ENCODE peak calls at places on chromosomes 16 and 17, in six cellular contexts. One of them, this sample, is unnamed.

GRCh38 chr17:44197107-44197506 is 2.6 kb downstream of the ATXN7L3 start:
- DNase-seq in stimulated activated CD4-positive, alpha-beta T cell treated with anti-CD3 and anti-CD28 coated beads, TNF-alpha, amount 100 ng/mL, for 24 hours: no peak
- DNase-seq in GM23248: no peak
- DNase-seq in substantia nigra: no peak
- DNase-seq in K562: no peak
- DNase-seq in NCI-H345: no peak
- DNase-seq in this sample: no peak

GRCh38 chr16:49000594-49000993 is 281.0 kb downstream of the CBLN1 start:
- DNase-seq in stimulated activated CD4-positive, alpha-beta T cell treated with anti-CD3 and anti-CD28 coated beads, TNF-alpha, amount 100 ng/mL, for 24 hours: no peak
- DNase-seq in GM23248: no peak
- DNase-seq in substantia nigra: no peak
- DNase-seq in K562: peak
- DNase-seq in NCI-H345: no peak
- DNase-seq in this sample: no peak

GRCh38 chr17:74243013-74243755 is 29.8 kb downstream of the TTYH2 start:
- DNase-seq in stimulated activated CD4-positive, alpha-beta T cell treated with anti-CD3 and anti-CD28 coated beads, TNF-alpha, amount 100 ng/mL, for 24 hours: no peak
- DNase-seq in GM23248: no peak
- DNase-seq in substantia nigra: no peak
- DNase-seq in K562: no peak
- DNase-seq in NCI-H345: no peak
- DNase-seq in this sample: peak

GRCh38 chr17:2711608-2712299 is at the start of gene CLUH:
- DNase-seq in stimulated activated CD4-positive, alpha-beta T cell treated with anti-CD3 and anti-CD28 coated beads, TNF-alpha, amount 100 ng/mL, for 24 hours: peak
- DNase-seq in GM23248: peak
- DNase-seq in substantia nigra: peak
- DNase-seq in K562: peak
- DNase-seq in NCI-H345: peak
- DNase-seq in this sample: peak

GRCh38 chr17:80862978-80863377 is 128.7 kb upstream of the CHMP6 start:
- DNase-seq in stimulated activated CD4-positive, alpha-beta T cell treated with anti-CD3 and anti-CD28 coated beads, TNF-alpha, amount 100 ng/mL, for 24 hours: no peak
- DNase-seq in GM23248: no peak
- DNase-seq in substantia nigra: no peak
- DNase-seq in K562: no peak
- DNase-seq in NCI-H345: no peak
- DNase-seq in this sample: peak

GRCh38 chr17:42361781-42362186 is 26.5 kb downstream of the STAT3 start:
- DNase-seq in stimulated activated CD4-positive, alpha-beta T cell treated with anti-CD3 and anti-CD28 coated beads, TNF-alpha, amount 100 ng/mL, for 24 hours: no peak
- DNase-seq in GM23248: no peak
- DNase-seq in substantia nigra: no peak
- DNase-seq in K562: no peak
- DNase-seq in NCI-H345: no peak
- DNase-seq in this sample: no peak

GRCh38 chr16:80974649-80975376 is 31.9 kb downstream of the CMC2 start:
- DNase-seq in stimulated activated CD4-positive, alpha-beta T cell treated with anti-CD3 and anti-CD28 coated beads, TNF-alpha, amount 100 ng/mL, for 24 hours: no peak
- DNase-seq in GM23248: peak
- DNase-seq in substantia nigra: no peak
- DNase-seq in K562: peak
- DNase-seq in NCI-H345: no peak
- DNase-seq in this sample: no peak

GRCh38 chr17:68103148-68103547 is 67.6 kb downstream of the KPNA2 start:
- DNase-seq in stimulated activated CD4-positive, alpha-beta T cell treated with anti-CD3 and anti-CD28 coated beads, TNF-alpha, amount 100 ng/mL, for 24 hours: no peak
- DNase-seq in GM23248: no peak
- DNase-seq in substantia nigra: no peak
- DNase-seq in K562: no peak
- DNase-seq in NCI-H345: no peak
- DNase-seq in this sample: no peak

GRCh38 chr16:30066882-30067583 is 1.5 kb downstream of the ALDOA start:
- DNase-seq in stimulated activated CD4-positive, alpha-beta T cell treated with anti-CD3 and anti-CD28 coated beads, TNF-alpha, amount 100 ng/mL, for 24 hours: no peak
- DNase-seq in GM23248: peak
- DNase-seq in substantia nigra: no peak
- DNase-seq in K562: no peak
- DNase-seq in NCI-H345: no peak
- DNase-seq in this sample: no peak

GRCh38 chr16:3655791-3656490 is 1.4 kb downstream of the DNASE1 start:
- DNase-seq in stimulated activated CD4-positive, alpha-beta T cell treated with anti-CD3 and anti-CD28 coated beads, TNF-alpha, amount 100 ng/mL, for 24 hours: no peak
- DNase-seq in GM23248: no peak
- DNase-seq in substantia nigra: no peak
- DNase-seq in K562: no peak
- DNase-seq in NCI-H345: no peak
- DNase-seq in this sample: no peak

GRCh38 chr16:2447920-2448583 is 11.9 kb upstream of the TEDC2 start:
- DNase-seq in stimulated activated CD4-positive, alpha-beta T cell treated with anti-CD3 and anti-CD28 coated beads, TNF-alpha, amount 100 ng/mL, for 24 hours: no peak
- DNase-seq in GM23248: peak
- DNase-seq in substantia nigra: no peak
- DNase-seq in K562: no peak
- DNase-seq in NCI-H345: no peak
- DNase-seq in this sample: no peak

GRCh38 chr16:67186550-67186950 is 2.8 kb upstream of the MATCAP1 start:
- DNase-seq in stimulated activated CD4-positive, alpha-beta T cell treated with anti-CD3 and anti-CD28 coated beads, TNF-alpha, amount 100 ng/mL, for 24 hours: no peak
- DNase-seq in GM23248: peak
- DNase-seq in substantia nigra: no peak
- DNase-seq in K562: no peak
- DNase-seq in NCI-H345: no peak
- DNase-seq in this sample: no peak

GRCh38 chr16:12398029-12398735 is 405.5 kb downstream of the CPPED1 start:
- DNase-seq in stimulated activated CD4-positive, alpha-beta T cell treated with anti-CD3 and anti-CD28 coated beads, TNF-alpha, amount 100 ng/mL, for 24 hours: no peak
- DNase-seq in GM23248: no peak
- DNase-seq in substantia nigra: no peak
- DNase-seq in K562: no peak
- DNase-seq in NCI-H345: peak
- DNase-seq in this sample: no peak

GRCh38 chr16:3645108-3645503 is 9.4 kb upstream of the DNASE1 start:
- DNase-seq in stimulated activated CD4-positive, alpha-beta T cell treated with anti-CD3 and anti-CD28 coated beads, TNF-alpha, amount 100 ng/mL, for 24 hours: no peak
- DNase-seq in GM23248: no peak
- DNase-seq in substantia nigra: no peak
- DNase-seq in K562: peak
- DNase-seq in NCI-H345: no peak
- DNase-seq in this sample: no peak

GRCh38 chr16:64449511-64449910 is 672.4 kb downstream of the CDH11 start:
- DNase-seq in stimulated activated CD4-positive, alpha-beta T cell treated with anti-CD3 and anti-CD28 coated beads, TNF-alpha, amount 100 ng/mL, for 24 hours: no peak
- DNase-seq in GM23248: peak
- DNase-seq in substantia nigra: no peak
- DNase-seq in K562: no peak
- DNase-seq in NCI-H345: no peak
- DNase-seq in this sample: no peak

GRCh38 chr16:85521737-85522042 is 91.4 kb upstream of the GSE1 start:
- DNase-seq in stimulated activated CD4-positive, alpha-beta T cell treated with anti-CD3 and anti-CD28 coated beads, TNF-alpha, amount 100 ng/mL, for 24 hours: no peak
- DNase-seq in GM23248: no peak
- DNase-seq in substantia nigra: no peak
- DNase-seq in K562: no peak
- DNase-seq in NCI-H345: peak
- DNase-seq in this sample: no peak

GRCh38 chr17:37791434-37791833 is 46.6 kb upstream of the HNF1B start:
- DNase-seq in stimulated activated CD4-positive, alpha-beta T cell treated with anti-CD3 and anti-CD28 coated beads, TNF-alpha, amount 100 ng/mL, for 24 hours: peak
- DNase-seq in GM23248: peak
- DNase-seq in substantia nigra: no peak
- DNase-seq in K562: peak
- DNase-seq in NCI-H345: no peak
- DNase-seq in this sample: no peak

GRCh38 chr17:19744922-19745757 is 3.0 kb downstream of the ALDH3A1 start:
- DNase-seq in stimulated activated CD4-positive, alpha-beta T cell treated with anti-CD3 and anti-CD28 coated beads, TNF-alpha, amount 100 ng/mL, for 24 hours: peak
- DNase-seq in GM23248: peak
- DNase-seq in substantia nigra: peak
- DNase-seq in K562: peak
- DNase-seq in NCI-H345: peak
- DNase-seq in this sample: peak

GRCh38 chr17:59378621-59379194 is 47.3 kb downstream of the YPEL2 start:
- DNase-seq in stimulated activated CD4-positive, alpha-beta T cell treated with anti-CD3 and anti-CD28 coated beads, TNF-alpha, amount 100 ng/mL, for 24 hours: no peak
- DNase-seq in GM23248: peak
- DNase-seq in substantia nigra: no peak
- DNase-seq in K562: no peak
- DNase-seq in NCI-H345: no peak
- DNase-seq in this sample: no peak

GRCh38 chr17:64781394-64781793 is 119.3 kb upstream of the SMURF2 start:
- DNase-seq in stimulated activated CD4-positive, alpha-beta T cell treated with anti-CD3 and anti-CD28 coated beads, TNF-alpha, amount 100 ng/mL, for 24 hours: no peak
- DNase-seq in GM23248: peak
- DNase-seq in substantia nigra: no peak
- DNase-seq in K562: no peak
- DNase-seq in NCI-H345: no peak
- DNase-seq in this sample: no peak

GRCh38 chr17:4509923-4510614 is 11.4 kb downstream of the SPNS2 start:
- DNase-seq in stimulated activated CD4-positive, alpha-beta T cell treated with anti-CD3 and anti-CD28 coated beads, TNF-alpha, amount 100 ng/mL, for 24 hours: no peak
- DNase-seq in GM23248: no peak
- DNase-seq in substantia nigra: no peak
- DNase-seq in K562: no peak
- DNase-seq in NCI-H345: no peak
- DNase-seq in this sample: no peak

GRCh38 chr17:60451965-60452364 is 29.7 kb downstream of the CHCT1 start:
- DNase-seq in stimulated activated CD4-positive, alpha-beta T cell treated with anti-CD3 and anti-CD28 coated beads, TNF-alpha, amount 100 ng/mL, for 24 hours: no peak
- DNase-seq in GM23248: no peak
- DNase-seq in substantia nigra: no peak
- DNase-seq in K562: no peak
- DNase-seq in NCI-H345: no peak
- DNase-seq in this sample: no peak

GRCh38 chr17:3916013-3916696 is at the start of gene P2RX1:
- DNase-seq in stimulated activated CD4-positive, alpha-beta T cell treated with anti-CD3 and anti-CD28 coated beads, TNF-alpha, amount 100 ng/mL, for 24 hours: no peak
- DNase-seq in GM23248: no peak
- DNase-seq in substantia nigra: no peak
- DNase-seq in K562: peak
- DNase-seq in NCI-H345: no peak
- DNase-seq in this sample: no peak

GRCh38 chr17:62648247-62648953 is 20.9 kb downstream of the MRC2 start:
- DNase-seq in stimulated activated CD4-positive, alpha-beta T cell treated with anti-CD3 and anti-CD28 coated beads, TNF-alpha, amount 100 ng/mL, for 24 hours: no peak
- DNase-seq in GM23248: peak
- DNase-seq in substantia nigra: no peak
- DNase-seq in K562: no peak
- DNase-seq in NCI-H345: no peak
- DNase-seq in this sample: no peak

GRCh38 chr16:67786491-67786890 is 19.9 kb downstream of the RANBP10 start:
- DNase-seq in stimulated activated CD4-positive, alpha-beta T cell treated with anti-CD3 and anti-CD28 coated beads, TNF-alpha, amount 100 ng/mL, for 24 hours: no peak
- DNase-seq in GM23248: no peak
- DNase-seq in substantia nigra: no peak
- DNase-seq in K562: no peak
- DNase-seq in NCI-H345: no peak
- DNase-seq in this sample: no peak

GRCh38 chr16:72536673-72537435 is 364.9 kb upstream of the PMFBP1 start:
- DNase-seq in stimulated activated CD4-positive, alpha-beta T cell treated with anti-CD3 and anti-CD28 coated beads, TNF-alpha, amount 100 ng/mL, for 24 hours: no peak
- DNase-seq in GM23248: peak
- DNase-seq in substantia nigra: no peak
- DNase-seq in K562: no peak
- DNase-seq in NCI-H345: no peak
- DNase-seq in this sample: no peak

GRCh38 chr17:63332286-63332685 is 113.8 kb downstream of the CYB561 start:
- DNase-seq in stimulated activated CD4-positive, alpha-beta T cell treated with anti-CD3 and anti-CD28 coated beads, TNF-alpha, amount 100 ng/mL, for 24 hours: no peak
- DNase-seq in GM23248: peak
- DNase-seq in substantia nigra: no peak
- DNase-seq in K562: no peak
- DNase-seq in NCI-H345: no peak
- DNase-seq in this sample: no peak

GRCh38 chr17:57016764-57017116 is 38.8 kb downstream of the SCPEP1 start:
- DNase-seq in stimulated activated CD4-positive, alpha-beta T cell treated with anti-CD3 and anti-CD28 coated beads, TNF-alpha, amount 100 ng/mL, for 24 hours: no peak
- DNase-seq in GM23248: no peak
- DNase-seq in substantia nigra: no peak
- DNase-seq in K562: no peak
- DNase-seq in NCI-H345: no peak
- DNase-seq in this sample: no peak

GRCh38 chr17:17043668-17044226 is 1.5 kb downstream of the MPRIP start:
- DNase-seq in stimulated activated CD4-positive, alpha-beta T cell treated with anti-CD3 and anti-CD28 coated beads, TNF-alpha, amount 100 ng/mL, for 24 hours: no peak
- DNase-seq in GM23248: peak
- DNase-seq in substantia nigra: no peak
- DNase-seq in K562: no peak
- DNase-seq in NCI-H345: no peak
- DNase-seq in this sample: no peak

GRCh38 chr16:11283820-11284248 is 2.7 kb upstream of the PRM1 start:
- DNase-seq in stimulated activated CD4-positive, alpha-beta T cell treated with anti-CD3 and anti-CD28 coated beads, TNF-alpha, amount 100 ng/mL, for 24 hours: no peak
- DNase-seq in GM23248: peak
- DNase-seq in substantia nigra: no peak
- DNase-seq in K562: no peak
- DNase-seq in NCI-H345: no peak
- DNase-seq in this sample: no peak

GRCh38 chr16:68162413-68162812 is 73.5 kb downstream of the ESRP2 start:
- DNase-seq in stimulated activated CD4-positive, alpha-beta T cell treated with anti-CD3 and anti-CD28 coated beads, TNF-alpha, amount 100 ng/mL, for 24 hours: no peak
- DNase-seq in GM23248: no peak
- DNase-seq in substantia nigra: no peak
- DNase-seq in K562: no peak
- DNase-seq in NCI-H345: no peak
- DNase-seq in this sample: no peak

GRCh38 chr17:74512624-74513084 is 18.6 kb downstream of the CD300LB start:
- DNase-seq in stimulated activated CD4-positive, alpha-beta T cell treated with anti-CD3 and anti-CD28 coated beads, TNF-alpha, amount 100 ng/mL, for 24 hours: peak
- DNase-seq in GM23248: peak
- DNase-seq in substantia nigra: no peak
- DNase-seq in K562: no peak
- DNase-seq in NCI-H345: no peak
- DNase-seq in this sample: no peak

GRCh38 chr17:40915199-40915661 is 22.2 kb downstream of the KRT23 start:
- DNase-seq in stimulated activated CD4-positive, alpha-beta T cell treated with anti-CD3 and anti-CD28 coated beads, TNF-alpha, amount 100 ng/mL, for 24 hours: no peak
- DNase-seq in GM23248: peak
- DNase-seq in substantia nigra: no peak
- DNase-seq in K562: no peak
- DNase-seq in NCI-H345: no peak
- DNase-seq in this sample: no peak

This sample was measured in dorsolateral prefrontal cortex.